ENCODE peak calls at places on chromosome 14, in six cellular contexts. M is IMR-90, P is mesenchymal stem cell, Q is mesendoderm, K is H9, B is neuronal stem cell. N is an unnamed sample.

GRCh38 chr14:19949218-19949617 is 18.5 kb downstream of the OR4K1 start:
- DNase-seq in K (no peak), Q (no peak), M (no peak), B (no peak), P (no peak), N (no peak)

GRCh38 chr14:29176876-29177275 is 410.3 kb downstream of the FOXG1 start:
- DNase-seq in M (no peak), B (no peak), P (no peak), K (no peak), Q (no peak), N (no peak)

GRCh38 chr14:51293149-51293925 is 53.3 kb downstream of the TMX1 start:
- DNase-seq in Q (no peak), B (no peak), M (peak), P (peak), K (no peak), N (no peak)

GRCh38 chr14:102525213-102526143 is 15.9 kb upstream of the ANKRD9 start:
- DNase-seq in B (no peak), M (peak), P (peak), K (no peak), Q (no peak), N (peak)

GRCh38 chr14:20692111-20692751 is 3.7 kb downstream of the ANG start:
- DNase-seq in Q (no peak), P (no peak), B (no peak), K (no peak), M (no peak), N (peak)

GRCh38 chr14:69363964-69364363 is 34.1 kb downstream of the ERH start:
- DNase-seq in K (no peak), M (no peak), B (no peak), P (no peak), Q (no peak), N (no peak)

GRCh38 chr14:72549848-72550247 is 344.1 kb downstream of the DPF3 start:
- DNase-seq in P (no peak), B (no peak), K (no peak), Q (no peak), M (no peak), N (no peak)

GRCh38 chr14:80055912-80056801 is 155.1 kb downstream of the DIO2 start:
- DNase-seq in B (peak), Q (peak), K (peak), M (peak), P (peak), N (peak)

GRCh38 chr14:54908230-54908629 is 5.6 kb upstream of the GCH1 start:
- DNase-seq in K (no peak), P (no peak), Q (no peak), M (no peak), B (no peak), N (no peak)

GRCh38 chr14:27392153-27392552 is 794.3 kb upstream of the NOVA1 start:
- DNase-seq in K (no peak), B (no peak), Q (peak), M (no peak), P (peak), N (no peak)

GRCh38 chr14:37985826-37986470 is 221.8 kb upstream of the SSTR1 start:
- DNase-seq in M (peak), B (peak), Q (peak), K (peak), P (peak), N (no peak)

GRCh38 chr14:75667099-75667498 is 6.1 kb downstream of the TTLL5 start:
- DNase-seq in B (no peak), Q (no peak), K (no peak), P (no peak), M (no peak), N (no peak)

GRCh38 chr14:35374273-35374681 is 30.3 kb downstream of the NFKBIA start:
- DNase-seq in B (no peak), P (peak), K (no peak), M (peak), Q (peak), N (peak)
- H3K23ac ChIP-seq in B (no peak), P (no peak), K (no peak), M (peak), Q (no peak), N (no peak)

DNA sequence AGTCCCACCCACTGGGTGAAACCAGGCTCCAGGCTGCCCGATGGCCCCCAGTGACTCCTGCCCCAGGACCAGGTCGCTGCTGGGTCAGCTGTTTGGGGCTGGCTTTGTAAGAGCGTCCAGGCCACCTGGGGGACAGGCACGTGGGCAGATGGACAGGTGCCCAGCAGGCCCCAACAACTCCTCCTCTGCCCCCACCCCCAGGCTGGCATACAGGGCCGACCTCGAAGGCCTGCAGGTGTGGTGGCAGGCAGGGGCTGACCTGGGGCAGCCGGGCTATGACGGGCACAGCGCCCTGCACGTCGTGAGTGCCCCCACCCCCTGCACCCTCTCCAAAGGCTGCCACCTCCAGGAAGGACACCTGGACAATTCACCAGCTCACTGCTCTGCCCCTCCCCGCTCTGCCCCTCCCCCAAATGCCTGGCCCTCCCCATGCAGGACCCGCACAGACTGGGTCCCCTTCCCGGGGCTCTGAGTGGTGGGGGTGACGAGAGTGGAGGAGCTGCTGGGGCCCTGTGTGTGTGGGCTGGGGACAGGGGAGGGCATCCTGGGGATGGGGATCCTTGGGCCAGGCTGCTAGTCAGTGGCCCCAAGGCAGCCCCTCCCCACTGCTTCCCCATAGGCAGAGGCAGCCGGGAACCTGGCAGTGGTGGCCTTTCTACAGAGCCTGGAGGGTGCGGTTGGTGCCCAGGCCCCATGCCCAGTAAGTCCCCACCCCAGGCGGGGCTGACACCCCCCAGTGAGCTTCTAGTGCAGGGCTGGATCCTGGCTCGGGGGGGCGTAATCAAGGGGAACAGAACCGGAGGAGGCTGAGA is 26.0 kb downstream of the ASPG start:
- DNase-seq in B (no peak), M (no peak), K (no peak), Q (no peak), P (no peak), N (no peak)
- H3K23ac ChIP-seq in B (peak), M (no peak), K (no peak), Q (no peak), P (no peak), N (no peak)

DNA sequence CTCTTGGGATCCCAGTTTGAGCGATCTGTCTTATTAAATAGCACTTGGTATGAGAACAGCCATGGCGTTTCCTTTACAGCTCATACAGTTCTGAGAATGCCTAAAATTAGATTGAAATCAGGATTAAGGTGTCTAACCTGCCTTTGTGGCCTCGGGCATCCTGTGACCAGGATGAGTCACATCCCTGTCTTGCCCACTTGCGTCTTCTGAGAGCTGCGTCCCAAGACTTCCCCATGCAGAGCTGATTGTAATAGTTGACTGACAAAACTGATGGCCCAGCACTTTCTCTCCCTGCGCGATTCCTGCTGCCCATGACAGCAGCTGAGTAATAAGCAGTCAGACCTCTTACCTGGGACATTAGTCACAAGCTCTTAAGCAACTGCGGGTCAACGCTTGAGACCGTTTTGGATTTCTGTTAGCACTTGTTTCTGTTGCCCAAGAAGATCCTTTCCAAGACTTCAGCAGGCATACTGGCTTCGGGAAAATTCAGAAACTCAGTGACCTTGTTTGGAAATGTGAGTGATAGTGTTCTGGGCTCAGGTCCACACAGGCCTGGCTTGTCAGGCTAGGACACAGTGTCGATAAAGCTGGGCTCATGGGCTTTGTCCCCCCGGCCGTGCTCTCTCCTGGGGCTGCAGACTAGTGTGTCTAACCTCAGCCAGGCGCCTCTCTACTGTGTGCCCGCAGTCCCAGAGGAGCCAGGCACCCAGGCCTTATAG is 169.9 kb upstream of the HIF1A start:
- DNase-seq in K (no peak), B (no peak), P (peak), M (peak), Q (peak), N (peak)
- H3K23ac ChIP-seq in K (no peak), B (no peak), P (no peak), M (no peak), Q (no peak), N (no peak)

GRCh38 chr14:70707138-70708038 is 65.7 kb downstream of the TTC9 start:
- DNase-seq in K (peak), M (peak), B (no peak), P (peak), Q (peak), N (no peak)
- H3K23ac ChIP-seq in K (no peak), M (no peak), B (no peak), P (no peak), Q (no peak), N (no peak)